ENCODE peak calls at places on chromosome 6, in ten cellular contexts. B is heart left ventricle, V is spleen, K is tibial nerve, G is thyroid gland, T is IMR-90, U is GM12891, R is suprapubic skin, Y is Peyer's patch, E is breast epithelium. S is an unnamed sample.

GRCh38 chr6:28111964-28112363 is 12.4 kb upstream of the ZSCAN16 start:
- DNase-seq in B (no peak), V (no peak), K (no peak), G (no peak), T (no peak), U (no peak), R (no peak), Y (no peak), E (no peak), S (no peak)

GRCh38 chr6:128763599-128764300 is 119.2 kb upstream of the LAMA2 start:
- DNase-seq in B (no peak), V (no peak), K (no peak), G (no peak), T (no peak), U (no peak), R (no peak), Y (no peak), E (no peak), S (no peak)

GRCh38 chr6:25490018-25490865 is 161.8 kb upstream of the SCGN start:
- DNase-seq in B (peak; percentile 73), V (peak; percentile 76), K (peak; percentile 73), G (peak; percentile 77), T (peak; percentile 73), U (peak; percentile 15), R (peak; percentile 81), Y (peak; percentile 66), E (peak; percentile 67), S (peak; percentile 72)

GRCh38 chr6:2938632-2939083 is 32.7 kb downstream of the SERPINB6 start:
- DNase-seq in B (no peak), V (peak; percentile 40), K (no peak), G (no peak), T (no peak), U (no peak), R (no peak), Y (peak; percentile 15), E (peak; percentile 3), S (no peak)

GRCh38 chr6:21850682-21851081 is 257.1 kb downstream of the SOX4 start:
- DNase-seq in B (no peak), V (no peak), K (no peak), G (no peak), T (no peak), U (no peak), R (no peak), Y (no peak), E (no peak), S (no peak)

GRCh38 chr6:52576392-52577021 is 353 bp downstream of the TRAM2 start:
- DNase-seq in B (peak; percentile 63), V (peak; percentile 93), K (peak; percentile 50), G (peak; percentile 73), T (peak; percentile 85), U (peak; percentile 70), R (peak; percentile 83), Y (peak; percentile 68), E (peak; percentile 30), S (peak; percentile 70)

GRCh38 chr6:134678436-134678889 is 271.4 kb downstream of the ALDH8A1 start:
- DNase-seq in B (peak; percentile 59), V (no peak), K (no peak), G (peak; percentile 81), T (peak; percentile 79), U (no peak), R (no peak), Y (no peak), E (no peak), S (no peak)

GRCh38 chr6:81145506-81145905 is 607.0 kb downstream of the TENT5A start:
- DNase-seq in B (no peak), V (no peak), K (no peak), G (no peak), T (no peak), U (no peak), R (no peak), Y (no peak), E (no peak), S (no peak)

GRCh38 chr6:154928325-154928922 is 66.7 kb upstream of the TIAM2 start:
- DNase-seq in B (peak; percentile 57), V (no peak), K (peak; percentile 78), G (peak; percentile 66), T (peak; percentile 69), U (peak; percentile 29), R (no peak), Y (peak; percentile 42), E (no peak), S (peak; percentile 24)

GRCh38 chr6:138012682-138013081 is 94.5 kb downstream of the PERP start:
- DNase-seq in B (no peak), V (no peak), K (no peak), G (no peak), T (no peak), U (no peak), R (no peak), Y (no peak), E (no peak), S (no peak)

GRCh38 chr6:108596947-108597346 is 36.2 kb downstream of the FOXO3 start:
- DNase-seq in B (no peak), V (no peak), K (no peak), G (no peak), T (no peak), U (no peak), R (no peak), Y (no peak), E (no peak), S (no peak)

GRCh38 chr6:17988422-17988944 is 1.0 kb upstream of the KIF13A start:
- DNase-seq in B (no peak), V (no peak), K (no peak), G (no peak), T (no peak), U (no peak), R (no peak), Y (no peak), E (no peak), S (peak; percentile 21)

GRCh38 chr6:148183776-148184175 is 158.9 kb upstream of the SASH1 start:
- DNase-seq in B (no peak), V (no peak), K (no peak), G (no peak), T (no peak), U (no peak), R (no peak), Y (no peak), E (no peak), S (no peak)

GRCh38 chr6:788058-788457 is 95.1 kb upstream of the EXOC2 start:
- DNase-seq in B (no peak), V (no peak), K (no peak), G (no peak), T (no peak), U (no peak), R (no peak), Y (no peak), E (no peak), S (no peak)

GRCh38 chr6:145155873-145156782 is 579.2 kb downstream of the EPM2A start:
- DNase-seq in B (no peak), V (no peak), K (no peak), G (no peak), T (no peak), U (no peak), R (no peak), Y (no peak), E (no peak), S (no peak)

GRCh38 chr6:15079288-15079817 is 166.5 kb upstream of the JARID2 start:
- DNase-seq in B (no peak), V (no peak), K (no peak), G (no peak), T (no peak), U (no peak), R (no peak), Y (no peak), E (no peak), S (no peak)
- TF ChIP-seq POLR2A in B (no peak), V (no peak), K (no peak), G (no peak), T (no peak), U (no peak), R (no peak), Y (no peak), E (no peak), S (no peak)

DNA sequence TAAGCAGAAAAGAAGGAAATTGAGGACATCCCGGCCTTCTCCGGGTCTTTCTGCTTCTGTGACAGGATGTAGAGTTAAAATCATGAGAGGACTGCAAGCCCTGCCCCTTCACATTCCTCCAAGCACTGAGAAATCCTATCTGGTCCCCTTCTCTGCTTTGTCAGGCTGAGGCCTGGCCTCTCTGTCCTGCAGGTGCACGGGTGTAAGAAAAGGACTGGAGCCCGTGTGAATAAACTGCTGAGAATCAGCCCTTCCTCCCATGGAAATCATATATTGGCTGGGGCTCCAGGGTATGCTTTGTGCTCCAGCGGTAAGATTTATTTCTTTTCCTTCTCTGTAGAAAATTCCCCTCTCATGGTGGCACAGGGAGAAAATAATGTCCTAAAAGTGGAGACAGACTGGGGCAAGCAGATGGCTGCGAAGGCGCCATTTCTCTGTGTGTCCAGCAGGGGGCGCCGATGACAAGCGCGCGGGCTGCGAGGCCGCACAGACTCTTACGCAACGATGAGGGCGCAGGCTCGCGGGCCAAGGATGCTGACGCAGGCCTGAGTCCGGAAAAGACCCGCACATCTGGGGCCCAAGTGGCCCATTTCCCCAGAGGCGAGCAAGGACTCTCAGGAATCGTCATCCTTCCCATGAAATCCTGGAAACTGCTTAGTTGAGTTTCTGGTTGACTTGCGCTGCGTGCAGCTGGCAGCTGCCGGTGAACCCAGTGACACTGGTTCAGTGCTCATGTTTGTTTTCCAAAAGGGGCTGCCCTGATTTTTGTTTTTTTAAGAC is 258.6 kb downstream of the ADGB start:
- DNase-seq in B (peak; percentile 81), V (peak; percentile 96), K (peak; percentile 79), G (peak; percentile 79), T (peak; percentile 93), U (peak; percentile 47), R (peak; percentile 91), Y (peak; percentile 55), E (peak; percentile 66), S (peak; percentile 79)
- TF ChIP-seq POLR2A in B (no peak), V (no peak), K (peak; percentile 34), G (no peak), T (peak; percentile 33), U (no peak), R (no peak), Y (no peak), E (no peak), S (no peak)

DNA sequence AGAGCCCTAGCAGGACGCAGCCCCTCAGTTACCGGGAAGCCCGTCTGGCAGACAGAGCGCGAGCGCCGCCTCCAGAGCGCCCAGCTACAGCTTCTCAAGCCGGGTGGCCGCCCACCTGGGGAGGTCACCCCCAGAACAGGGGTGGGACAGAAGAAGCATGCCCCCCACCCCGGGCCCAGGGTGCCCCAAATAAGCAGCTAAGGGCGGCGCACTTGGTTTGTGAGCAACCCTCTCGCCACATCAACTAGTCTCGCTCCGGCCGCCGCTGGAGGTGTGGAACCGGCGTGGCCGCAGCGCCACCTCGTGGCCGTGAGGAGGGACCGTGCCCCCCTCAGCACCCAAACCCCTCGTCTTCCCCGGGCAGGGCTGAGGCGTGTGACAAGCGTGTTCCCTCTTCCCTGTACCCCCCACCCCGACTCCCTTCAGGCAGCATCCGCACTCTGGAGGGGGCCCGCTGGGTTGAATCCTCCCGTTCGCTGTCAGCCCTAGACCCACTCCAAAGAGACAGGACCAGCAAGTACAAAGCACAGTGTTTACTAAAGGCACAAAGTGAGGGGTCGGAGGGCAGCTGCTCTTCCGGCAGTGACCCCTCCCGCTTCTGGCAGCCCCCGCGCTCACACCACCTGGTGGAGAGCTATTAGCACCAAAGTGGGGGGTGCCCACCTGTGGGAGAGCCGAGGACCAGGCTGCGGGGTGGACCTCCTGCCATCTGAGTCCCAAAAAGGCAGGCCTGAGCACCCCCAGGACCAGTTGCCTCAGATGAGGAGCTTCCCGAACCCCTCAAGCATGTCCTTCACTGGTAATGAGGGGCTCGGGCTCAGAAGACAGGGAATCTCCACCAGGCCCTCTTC is 45.4 kb downstream of the MDFI start:
- DNase-seq in B (peak; percentile 83), V (peak; percentile 97), K (peak; percentile 69), G (peak; percentile 81), T (peak; percentile 51), U (peak; percentile 98), R (peak; percentile 85), Y (peak; percentile 78), E (peak; percentile 59), S (peak; percentile 79)
- TF ChIP-seq POLR2A in B (no peak), V (no peak), K (no peak), G (no peak), T (peak; percentile 36), U (peak; percentile 19), R (no peak), Y (no peak), E (no peak), S (no peak)

GRCh38 chr6:159778542-159778941 is 10.9 kb downstream of the TCP1 start:
- DNase-seq in B (no peak), V (no peak), K (no peak), G (no peak), T (no peak), U (no peak), R (no peak), Y (no peak), E (no peak), S (no peak)
- TF ChIP-seq POLR2A in B (no peak), V (no peak), K (no peak), G (no peak), T (no peak), U (no peak), R (no peak), Y (no peak), E (no peak), S (no peak)

S was measured in uterus.